ENCODE peak calls at places on chromosomes 3 and 15, in four cellular contexts. B, K, S and L are unnamed samples.

GRCh38 chr3:16476636-16477035 is 36.9 kb downstream of the RFTN1 start:
- DNase-seq in B (no peak), K (no peak), S (no peak), L (no peak)

GRCh38 chr3:184439096-184439495 is 59.2 kb downstream of the CHRD start:
- DNase-seq in B (no peak), K (no peak), S (no peak), L (no peak)

GRCh38 chr15:29131336-29132109 is 138.1 kb downstream of the NSMCE3 start:
- DNase-seq in B (no peak), K (no peak), S (no peak), L (no peak)

GRCh38 chr3:50607271-50608091 is 4.1 kb downstream of the CISH start:
- DNase-seq in B (no peak), K (no peak), S (no peak), L (no peak)

GRCh38 chr3:187922704-187923393 is 177.6 kb upstream of the BCL6 start:
- DNase-seq in B (no peak), K (no peak), S (no peak), L (no peak)

GRCh38 chr3:99857278-99857677 is 39.6 kb downstream of the CMSS1 start:
- DNase-seq in B (no peak), K (no peak), S (no peak), L (no peak)

GRCh38 chr3:119880966-119881365 is 99.1 kb downstream of the NR1I2 start:
- DNase-seq in B (no peak), K (no peak), S (no peak), L (no peak)

GRCh38 chr3:161117646-161118045 is 12.5 kb upstream of the B3GALNT1 start:
- DNase-seq in B (no peak), K (no peak), S (no peak), L (no peak)

GRCh38 chr15:41585140-41586047 is 26.4 kb downstream of the TYRO3 start:
- DNase-seq in B (peak), K (peak), S (peak), L (no peak)

GRCh38 chr3:128195802-128196201 is 42.5 kb downstream of the EEFSEC start:
- DNase-seq in B (no peak), K (no peak), S (no peak), L (no peak)

GRCh38 chr3:128004661-128005060 is 47.6 kb upstream of the SEC61A1 start:
- DNase-seq in B (no peak), K (peak), S (no peak), L (no peak)

GRCh38 chr3:45640091-45640507 is 45.5 kb downstream of the LIMD1 start:
- DNase-seq in B (no peak), K (no peak), S (no peak), L (no peak)

GRCh38 chr3:87805670-87806069 is 253.1 kb downstream of the CGGBP1 start:
- DNase-seq in B (no peak), K (no peak), S (no peak), L (no peak)

GRCh38 chr3:14125193-14126016 is 553 bp downstream of the TMEM43 start:
- DNase-seq in B (peak), K (peak), S (peak), L (peak)

GRCh38 chr15:51833782-51834181 is 4.3 kb downstream of the TMOD3 start:
- DNase-seq in B (no peak), K (no peak), S (no peak), L (no peak)

GRCh38 chr3:5011555-5012256 is 32.5 kb downstream of the BHLHE40 start:
- DNase-seq in B (no peak), K (no peak), S (no peak), L (no peak)

GRCh38 chr15:79071901-79072300 is 18.7 kb downstream of the RASGRF1 start:
- DNase-seq in B (peak), K (no peak), S (no peak), L (no peak)

GRCh38 chr15:89825264-89825940 is 10.8 kb upstream of the ANPEP start:
- DNase-seq in B (no peak), K (no peak), S (no peak), L (no peak)

GRCh38 chr3:152969557-152970300 is 134.8 kb downstream of the P2RY1 start:
- DNase-seq in B (no peak), K (no peak), S (no peak), L (no peak)

GRCh38 chr15:52093539-52094502 is 18.8 kb downstream of the BCL2L10 start:
- DNase-seq in B (no peak), K (no peak), S (peak), L (no peak)

GRCh38 chr3:79602385-79602784 is 165.4 kb downstream of the ROBO1 start:
- DNase-seq in B (no peak), K (no peak), S (no peak), L (no peak)

GRCh38 chr3:71744738-71745137 is 8.9 kb upstream of the GPR27 start:
- DNase-seq in B (no peak), K (no peak), S (no peak), L (no peak)

GRCh38 chr3:111303760-111304159 is 232.1 kb downstream of the NECTIN3 start:
- DNase-seq in B (no peak), K (no peak), S (no peak), L (no peak)

GRCh38 chr3:149077638-149078037 is 8.7 kb downstream of the HLTF start:
- DNase-seq in B (no peak), K (no peak), S (no peak), L (no peak)

GRCh38 chr15:40511472-40512133 is 40.8 kb downstream of the CHST14 start:
- DNase-seq in B (peak), K (peak), S (peak), L (no peak)

GRCh38 chr3:183941216-183941615 is 56.5 kb upstream of the PARL start:
- DNase-seq in B (no peak), K (no peak), S (no peak), L (no peak)

DNA sequence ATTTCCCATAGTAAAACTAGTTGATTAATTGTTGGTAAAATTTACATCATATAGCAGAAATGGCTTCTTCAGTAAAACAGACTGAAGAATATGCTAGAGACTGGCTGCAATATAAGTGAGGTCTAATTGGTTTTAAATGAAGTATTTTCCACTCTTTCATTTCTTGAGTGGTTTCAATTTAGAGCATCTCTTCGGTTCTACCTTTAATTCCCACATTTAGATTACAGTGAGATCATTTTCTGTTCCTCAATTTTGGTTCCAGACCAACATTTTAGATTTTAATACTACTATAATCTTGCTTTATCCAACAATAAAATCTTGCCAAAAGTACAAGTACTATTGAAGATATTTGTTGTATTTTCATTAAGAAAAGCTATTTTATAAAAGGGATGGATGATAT is 1.0 kb upstream of the LRCH3 start:
- DNase-seq in B (no peak), K (no peak), S (no peak), L (no peak)
- H3K4me3 ChIP-seq in B (no peak), K (no peak), S (no peak), L (no peak)

GRCh38 chr15:64156652-64157331 is 5.3 kb downstream of the SNX22 start:
- DNase-seq in B (peak), K (no peak), S (peak), L (no peak)
- TF ChIP-seq POLR2A in B (no peak), K (no peak), S (no peak), L (no peak)

GRCh38 chr3:29686889-29687592 is 406.2 kb downstream of the RBMS3 start:
- DNase-seq in B (no peak), K (no peak), S (no peak), L (no peak)
- H3K4me3 ChIP-seq in B (no peak), K (no peak), S (no peak), L (no peak)

GRCh38 chr3:49500408-49501257 is 30.6 kb downstream of the DAG1 start:
- DNase-seq in B (peak), K (peak), S (peak), L (no peak)
- TF ChIP-seq POLR2A in B (no peak), K (no peak), S (no peak), L (no peak)

GRCh38 chr3:66797916-66798560 is 200.1 kb upstream of the KBTBD8 start:
- DNase-seq in B (peak), K (peak), S (peak), L (no peak)
- H3K4me3 ChIP-seq in B (peak), K (peak), S (no peak), L (no peak)

GRCh38 chr15:66774001-66774814 is 72.2 kb downstream of the SMAD6 start:
- DNase-seq in B (peak), K (peak), S (peak), L (no peak)

GRCh38 chr15:66777596-66778313 is 75.7 kb downstream of the SMAD6 start:
- DNase-seq in B (no peak), K (no peak), S (no peak), L (no peak)

GRCh38 chr15:66772967-66773873 is 71.2 kb downstream of the SMAD6 start:
- DNase-seq in B (peak), K (peak), S (peak), L (no peak)

GRCh38 chr15:66777054-66777453 is 75.0 kb downstream of the SMAD6 start:
- DNase-seq in B (no peak), K (no peak), S (no peak), L (no peak)

DNA sequence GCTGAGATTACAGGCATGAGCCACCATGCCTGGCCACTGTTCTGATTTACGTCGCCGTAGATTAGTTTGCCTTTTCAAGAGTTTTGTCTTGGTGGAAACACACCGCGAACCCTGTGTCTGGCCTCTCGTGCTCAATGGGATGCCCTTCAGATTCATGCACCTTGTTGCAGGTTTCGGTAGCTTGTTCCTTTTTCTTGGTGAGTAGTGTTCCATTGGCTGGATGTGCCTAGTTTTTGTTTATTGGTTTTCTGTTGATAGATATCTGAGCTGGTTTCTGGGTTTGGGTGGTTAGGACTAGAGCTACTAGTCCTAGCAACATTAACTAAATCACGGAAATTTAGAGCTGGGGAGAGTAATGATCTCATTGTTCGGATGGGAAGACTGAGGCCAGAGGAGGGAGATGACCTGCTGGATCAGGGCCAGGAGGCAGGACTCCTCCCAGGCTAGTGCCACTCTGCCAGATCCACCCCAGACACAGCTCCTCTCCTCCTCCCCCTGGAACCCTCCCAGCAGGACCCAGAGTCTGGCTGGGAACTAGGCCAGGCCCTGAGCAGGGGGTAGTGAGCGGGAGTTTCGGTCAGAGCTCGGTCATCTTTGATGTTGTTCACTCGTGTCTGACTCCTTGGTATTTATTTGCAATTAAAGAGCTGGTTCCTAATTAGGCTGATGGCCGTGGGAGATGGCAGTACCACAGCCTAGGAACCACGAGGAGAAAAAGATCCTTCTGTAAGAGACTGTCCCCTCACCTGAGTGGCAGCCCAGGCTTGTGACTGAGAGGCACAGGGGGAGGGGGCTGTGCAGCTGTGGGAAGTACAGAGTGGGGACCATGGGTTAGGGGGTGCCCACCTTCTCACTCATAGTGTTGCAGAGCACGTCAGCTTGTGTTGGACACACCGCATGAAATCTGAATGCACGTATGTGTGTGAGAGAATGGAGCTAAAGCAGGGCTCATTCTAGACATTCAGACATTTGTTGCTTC is 73.4 kb downstream of the SMAD6 start:
- DNase-seq in B (peak), K (no peak), S (no peak), L (no peak)
- TF ChIP-seq POLR2A in B (no peak), K (no peak), S (no peak), L (no peak)

GRCh38 chr15:60589728-60590127 is 110.8 kb upstream of the ICE2 start:
- DNase-seq in B (no peak), K (no peak), S (no peak), L (no peak)
- H3K4me3 ChIP-seq in B (peak), K (no peak), S (peak), L (peak)

DNA sequence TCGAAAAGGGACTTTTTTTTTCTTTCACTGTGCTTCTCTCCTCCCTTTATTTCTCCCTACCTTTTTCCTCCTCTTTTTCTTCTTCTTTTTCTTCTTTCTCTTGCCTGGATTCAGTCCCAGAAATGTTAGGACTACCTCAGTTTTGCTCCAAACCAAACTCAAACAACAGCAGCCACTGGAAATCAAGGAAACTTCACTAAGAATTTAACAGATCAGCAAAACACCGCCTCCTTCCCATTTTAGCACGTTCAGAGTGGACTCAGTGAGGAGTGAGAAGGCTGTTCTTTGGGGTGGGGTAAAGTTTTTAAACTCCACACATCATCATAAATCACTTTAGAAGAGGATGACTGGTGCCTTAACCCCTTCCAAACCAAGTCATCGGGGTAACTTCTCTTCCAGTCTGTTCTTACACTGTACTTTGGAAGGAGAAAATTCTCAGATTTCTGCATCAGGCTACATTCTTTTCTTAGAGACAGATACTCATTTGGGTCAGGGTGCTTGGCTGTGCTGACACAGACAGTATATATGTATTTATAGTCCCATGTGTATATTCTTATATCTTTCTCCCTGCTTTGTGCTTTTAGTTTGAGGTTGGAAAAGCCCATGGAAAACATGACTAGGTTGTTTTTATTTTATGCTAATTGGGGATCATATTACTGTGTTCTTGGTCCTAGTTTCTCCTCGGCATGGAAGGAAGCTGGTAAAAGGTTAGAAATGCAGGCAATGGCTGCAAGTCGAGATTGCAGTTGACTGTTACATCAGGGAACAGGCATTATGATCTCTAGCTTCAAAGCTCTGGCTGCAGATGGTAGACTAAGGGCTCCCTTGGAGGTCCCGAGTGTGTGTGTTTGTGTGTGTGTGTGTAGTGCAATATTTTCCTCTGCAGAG is at the start of gene CCDC80:
- DNase-seq in B (no peak), K (no peak), S (no peak), L (no peak)
- TF ChIP-seq POLR2A in B (peak), K (no peak), S (peak), L (no peak)